ENCODE peak calls at places on chromosome 11, in four cellular contexts. H is CD8-positive, alpha-beta T cell; C is Caco-2; W is IMR-90. F is an unnamed sample.

GRCh38 chr11:128188346-128189115 is 398.8 kb downstream of the ETS1 start:
- DNase-seq in C (no peak), W (no peak), H (no peak), F (no peak)

GRCh38 chr11:2807276-2807681 is 78.3 kb downstream of the CDKN1C start:
- DNase-seq in C (no peak), H (no peak), W (no peak), F (peak; percentile 9)

GRCh38 chr11:44014968-44015623 is 32.7 kb upstream of the ACCSL start:
- DNase-seq in H (no peak), C (no peak), W (peak; percentile 65), F (no peak)

GRCh38 chr11:79092791-79093313 is 348.0 kb downstream of the TENM4 start:
- DNase-seq in W (peak; percentile 100), H (no peak), C (peak; percentile 28), F (peak; percentile 27)

GRCh38 chr11:36165638-36166389 is 123.4 kb downstream of the COMMD9 start:
- DNase-seq in W (peak; percentile 24), C (no peak), H (no peak), F (peak; percentile 25)

GRCh38 chr11:121112498-121113455 is 11.7 kb downstream of the TECTA start:
- DNase-seq in W (peak; percentile 82), H (no peak), C (peak; percentile 80), F (peak; percentile 81)

GRCh38 chr11:130213143-130213978 is 53.8 kb downstream of the ST14 start:
- DNase-seq in H (peak; percentile 67), C (peak; percentile 83), W (peak; percentile 6), F (peak; percentile 72)

GRCh38 chr11:9066432-9066925 is 24.9 kb downstream of the SCUBE2 start:
- DNase-seq in W (no peak), C (no peak), H (no peak), F (peak; percentile 59)

GRCh38 chr11:70951139-70951804 is 301.1 kb downstream of the SHANK2 start:
- DNase-seq in C (no peak), W (no peak), H (no peak), F (no peak)

GRCh38 chr11:68314886-68315580 is 2.6 kb downstream of the LRP5 start:
- DNase-seq in C (peak; percentile 46), W (peak; percentile 59), H (no peak), F (no peak)

DNA sequence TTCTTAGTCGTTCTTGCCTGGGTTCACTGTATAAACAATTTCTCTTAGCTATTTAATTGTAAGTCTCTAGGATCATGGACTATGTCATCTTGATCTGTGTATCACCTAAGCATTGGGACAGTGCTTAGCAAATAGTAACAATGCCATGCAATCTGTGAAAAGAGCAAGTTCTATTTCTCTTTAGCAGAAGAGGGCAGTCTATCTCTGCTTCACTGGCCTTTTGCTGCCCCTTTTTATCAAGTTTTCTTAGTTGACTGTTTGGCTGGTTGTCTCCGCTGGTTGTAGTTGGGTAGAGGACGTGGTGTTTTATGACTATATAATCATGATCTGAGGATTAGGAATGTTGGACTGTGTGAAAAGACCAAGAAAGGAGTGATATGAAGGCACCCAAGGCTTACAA is 315.0 kb downstream of the JRKL start:
- DNase-seq in C (peak; percentile 20), W (no peak), H (no peak), F (no peak)
- TF ChIP-seq CTCF in C (peak; percentile 41), W (peak; percentile 13), H (no peak), F (peak; percentile 12)

GRCh38 chr11:61146413-61146812 is 14.8 kb downstream of the VPS37C start:
- DNase-seq in W (no peak), C (no peak), H (no peak), F (no peak)
- H3K4me3 ChIP-seq in W (no peak overlapping the region), C (no peak overlapping the region), H (no peak overlapping the region), F (no peak overlapping the region)

DNA sequence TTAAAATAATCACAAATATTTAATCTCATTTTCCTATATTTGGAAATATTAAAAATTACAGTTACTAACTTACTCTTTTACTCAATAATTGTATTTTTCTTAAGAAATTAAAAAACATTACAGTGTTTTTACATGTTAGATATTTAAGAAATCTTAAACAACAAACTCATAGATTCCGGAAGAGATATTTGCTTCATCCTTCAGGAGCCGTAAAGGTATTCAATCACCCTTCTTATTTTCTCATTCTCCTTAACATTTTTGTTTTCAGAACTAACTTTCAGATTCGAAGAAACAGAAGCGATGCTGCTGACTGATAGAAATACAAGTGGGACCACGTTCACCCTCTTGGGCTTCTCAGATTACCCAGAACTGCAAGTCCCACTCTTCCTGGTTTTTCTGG is at the start of gene OR5D18:
- DNase-seq in H (no peak), W (no peak), C (no peak), F (no peak)
- H3K9me3 ChIP-seq in H (no peaks in the 10 kb centered on the region), W (peaks cover 4% of the 10 kb centered on the region), C (no peaks in the 10 kb centered on the region), F (no peaks in the 10 kb centered on the region)

DNA sequence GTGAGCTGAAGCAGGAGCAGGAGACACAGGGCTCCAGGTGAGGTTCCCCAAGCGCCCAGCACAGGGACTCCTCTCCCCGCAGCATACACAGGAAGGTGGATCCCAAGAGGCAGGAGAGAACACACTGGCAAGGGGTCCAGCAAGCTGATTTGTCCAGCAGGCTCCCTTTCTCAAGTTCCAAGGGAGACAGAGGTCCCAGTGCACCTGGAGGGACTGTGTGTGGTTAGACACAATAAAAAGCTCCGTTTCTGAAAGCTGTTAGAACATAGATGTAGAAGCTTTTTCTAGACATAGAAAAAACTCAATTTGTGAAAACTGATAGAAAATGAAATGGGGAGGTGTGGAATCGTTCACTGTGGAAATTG is 1.8 kb downstream of the CALCB start:
- DNase-seq in H (no peak), W (no peak), C (no peak), F (no peak)
- TF ChIP-seq CTCF in H (peak; percentile 23), W (no peak), C (no peak), F (no peak)

F was measured in BE2C.